ENCODE peak calls at places on chromosomes 12 and 14, in five cellular contexts. M is HepG2, E is K562, Y is GM12878, F is H1. V is an unnamed sample.

GRCh38 chr14:77649326-77649725 is 32.9 kb upstream of the SPTLC2 start:
- DNase-seq in M (no peak), E (no peak), Y (no peak), F (no peak), V (no peak)

GRCh38 chr12:15227004-15227679 is 5.9 kb upstream of the RERG start:
- DNase-seq in M (peak), E (no peak), Y (no peak), F (no peak), V (peak)

GRCh38 chr12:42744539-42745156 is 155.1 kb upstream of the PRICKLE1 start:
- DNase-seq in M (no peak), E (no peak), Y (no peak), F (no peak), V (no peak)

GRCh38 chr12:80316141-80316700 is 127.8 kb upstream of the PTPRQ start:
- DNase-seq in M (no peak), E (no peak), Y (no peak), F (no peak), V (no peak)

GRCh38 chr12:114858388-114859146 is 174.6 kb upstream of the TBX3 start:
- DNase-seq in M (peak), E (no peak), Y (no peak), F (no peak), V (peak)

GRCh38 chr12:95326450-95326849 is 108.8 kb downstream of the VEZT start:
- DNase-seq in M (peak), E (no peak), Y (no peak), F (no peak), V (no peak)

GRCh38 chr12:122202017-122202416 is 1.5 kb upstream of the B3GNT4 start:
- DNase-seq in M (no peak), E (no peak), Y (no peak), F (no peak), V (no peak)

GRCh38 chr14:68733086-68733621 is 59.7 kb downstream of the ZFP36L1 start:
- DNase-seq in M (no peak), E (no peak), Y (peak), F (no peak), V (no peak)

GRCh38 chr12:124261885-124262284 is 33.0 kb upstream of the RFLNA start:
- DNase-seq in M (no peak), E (no peak), Y (no peak), F (no peak), V (no peak)

GRCh38 chr14:64773046-64773445 is 68.8 kb downstream of the PLEKHG3 start:
- DNase-seq in M (no peak), E (no peak), Y (no peak), F (no peak), V (no peak)

GRCh38 chr14:74663884-74664283 is 49.0 kb downstream of the AREL1 start:
- DNase-seq in M (no peak), E (no peak), Y (no peak), F (no peak), V (no peak)
- TF ChIP-seq MAX in M (no peak), E (no peak), Y (no peak), F (no peak), V (no peak)

DNA sequence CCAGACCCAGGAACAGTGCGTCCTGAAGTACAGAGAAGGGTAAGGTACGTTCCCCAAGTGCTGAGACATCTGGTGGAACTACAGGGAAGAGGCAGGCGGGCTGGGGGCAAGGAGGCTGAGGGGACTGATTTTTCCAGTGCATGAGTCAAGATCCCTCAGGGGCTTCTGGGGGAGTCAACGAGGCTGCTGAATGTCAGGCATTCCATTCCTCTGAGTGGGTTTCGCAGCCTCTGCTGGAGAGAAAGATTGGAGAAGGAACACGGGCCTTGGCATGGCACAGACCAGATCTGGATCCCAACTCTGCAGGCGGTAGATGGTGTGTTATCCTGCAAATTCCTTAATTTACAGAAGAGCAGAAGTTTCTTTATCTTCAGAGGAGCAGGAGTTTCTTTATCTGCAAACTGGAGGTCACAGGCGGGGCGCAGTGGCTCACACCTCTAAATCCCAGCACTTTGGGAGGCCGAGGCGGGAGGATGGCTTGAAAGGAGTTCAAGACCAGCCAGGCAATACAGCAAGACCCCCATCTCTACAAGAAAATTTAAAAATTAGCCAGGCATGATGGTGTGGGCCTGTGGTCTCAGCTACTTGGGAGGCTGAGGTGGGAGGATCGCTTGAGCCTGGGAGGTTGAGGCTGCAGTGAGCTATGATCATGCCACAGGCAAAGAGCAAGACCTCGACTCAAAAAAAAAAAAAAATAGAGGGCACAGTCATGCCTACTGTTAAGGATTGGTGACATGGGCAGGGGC is 132.6 kb upstream of the MAP1LC3B2 start:
- DNase-seq in M (no peak), E (peak), Y (no peak), F (peak), V (peak)
- TF ChIP-seq ZNF274 in M (no peak), E (no peak), Y (no peak), F (no peak), V (no peak)

GRCh38 chr12:94258593-94258992 is 110.2 kb downstream of the PLXNC1 start:
- DNase-seq in M (no peak), E (no peak), Y (no peak), F (no peak), V (no peak)
- TF ChIP-seq MAX in M (no peak), E (no peak), Y (no peak), F (no peak), V (no peak)

GRCh38 chr14:90553921-90554336 is 157.1 kb downstream of the CALM1 start:
- DNase-seq in M (no peak), E (no peak), Y (no peak), F (no peak), V (no peak)

GRCh38 chr14:90555126-90556049 is 158.6 kb downstream of the CALM1 start:
- DNase-seq in M (no peak), E (no peak), Y (no peak), F (no peak), V (no peak)

GRCh38 chr14:90553298-90553920 is 156.6 kb downstream of the CALM1 start:
- DNase-seq in M (no peak), E (no peak), Y (no peak), F (no peak), V (no peak)

GRCh38 chr14:90552465-90553297 is 155.9 kb downstream of the CALM1 start:
- DNase-seq in M (no peak), E (no peak), Y (no peak), F (no peak), V (no peak)

DNA sequence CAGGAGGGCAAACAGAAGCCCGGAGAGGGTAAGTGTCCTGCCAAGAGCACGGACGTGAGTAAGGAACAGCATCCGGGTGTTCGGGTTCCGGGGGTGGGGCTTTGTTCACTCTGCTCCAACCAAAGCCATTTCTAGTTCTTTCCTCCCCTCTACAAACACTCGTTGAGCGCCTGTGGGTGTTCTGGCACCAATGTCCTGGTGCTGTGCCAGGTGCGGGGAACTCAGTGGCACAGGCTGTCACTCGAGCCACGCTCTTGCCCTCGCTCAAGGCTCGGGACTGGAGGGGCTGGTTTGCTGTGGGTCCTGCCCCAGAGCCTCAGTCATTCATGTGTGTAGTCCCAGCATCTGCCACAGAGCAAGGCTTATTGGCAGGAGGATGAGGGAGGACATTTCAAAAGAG is 157.5 kb downstream of the CALM1 start:
- DNase-seq in M (no peak), E (no peak), Y (no peak), F (no peak), V (no peak)
- TF ChIP-seq ZNF274 in M (no peak), E (no peak), Y (no peak), F (no peak), V (no peak)

GRCh38 chr14:53055003-53055402 is 98.1 kb downstream of the DDHD1 start:
- DNase-seq in M (peak), E (peak), Y (peak), F (no peak), V (peak)
- TF ChIP-seq MAX in M (no peak), E (no peak), Y (no peak), F (no peak), V (no peak)

GRCh38 chr14:70162353-70162752 is 26.4 kb downstream of the SLC8A3 start:
- DNase-seq in M (no peak), E (no peak), Y (no peak), F (no peak), V (no peak)
- TF ChIP-seq ZNF274 in M (no peak), E (no peak), Y (no peak), F (no peak), V (no peak)

GRCh38 chr12:106582264-106582591 is 576 bp upstream of the RFX4 start:
- DNase-seq in M (no peak), E (no peak), Y (no peak), F (no peak), V (no peak)

GRCh38 chr12:106582661-106583577 is at the start of gene RFX4:
- DNase-seq in M (no peak), E (no peak), Y (no peak), F (no peak), V (no peak)

GRCh38 chr12:106584104-106585064 is 1.6 kb downstream of the RFX4 start:
- DNase-seq in M (no peak), E (no peak), Y (no peak), F (no peak), V (no peak)

GRCh38 chr12:106585237-106585834 is 2.5 kb downstream of the RFX4 start:
- DNase-seq in M (no peak), E (no peak), Y (no peak), F (no peak), V (no peak)

DNA sequence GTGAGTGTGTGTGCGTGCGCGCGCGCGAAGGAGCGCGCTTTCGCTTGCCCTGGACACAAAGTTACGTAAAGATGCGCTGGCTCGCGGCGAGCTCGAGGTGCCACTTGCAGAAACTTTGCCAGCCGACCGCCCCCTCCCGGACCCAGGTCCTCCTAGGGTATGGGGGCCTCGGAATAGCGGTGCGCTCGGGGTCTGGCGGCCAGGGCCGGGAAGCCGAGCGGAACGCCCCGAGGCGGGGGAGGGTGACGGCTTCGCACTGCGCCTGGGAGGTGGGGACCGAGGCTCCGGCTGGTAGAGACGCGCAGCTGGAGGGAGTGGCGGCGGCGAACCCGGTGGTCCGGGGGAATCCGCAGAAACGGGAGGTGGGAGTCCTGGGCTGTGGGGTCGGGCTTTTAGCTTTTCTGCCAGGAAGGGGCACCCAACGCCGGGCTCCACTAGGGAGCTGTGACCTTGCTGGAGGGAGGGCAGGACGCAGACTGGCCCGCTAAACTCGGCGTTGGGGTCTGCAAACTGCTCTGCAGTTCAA is 837 bp downstream of the RFX4 start:
- DNase-seq in M (no peak), E (no peak), Y (no peak), F (no peak), V (no peak)
- TF ChIP-seq MAX in M (no peak), E (no peak), Y (no peak), F (peak), V (no peak)

DNA sequence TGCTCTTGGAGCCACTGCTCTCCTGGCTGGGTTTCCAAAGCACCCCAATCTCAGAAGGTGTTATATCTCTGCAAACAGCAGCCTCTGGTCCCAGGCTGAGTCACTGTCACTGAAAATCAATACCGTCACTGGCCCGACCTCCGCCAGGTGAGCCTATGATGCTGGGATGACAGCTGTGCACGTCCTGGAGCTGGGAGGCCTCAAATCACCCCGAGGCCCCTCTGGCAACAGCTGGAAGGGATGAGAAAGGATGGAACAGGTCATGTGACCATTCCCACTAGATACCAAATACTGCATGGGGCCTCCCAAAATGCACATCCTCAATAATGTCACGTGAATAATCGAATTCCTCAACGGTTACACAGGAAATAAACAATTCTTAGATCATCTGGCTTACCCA is 190.8 kb downstream of the TTC7B start:
- DNase-seq in M (no peak), E (no peak), Y (no peak), F (no peak), V (no peak)
- TF ChIP-seq ZNF274 in M (no peak), E (no peak), Y (no peak), F (no peak), V (no peak)

V was measured in HCT116.